ENCODE peak calls at places on chromosomes 7 and 10, in five cellular contexts. One of them, this sample, is unnamed.

GRCh38 chr10:91592282-91593020 is 40.4 kb downstream of the PPP1R3C start:
- DNase-seq in NCI-H2081 treated with DMSO at 0.1 percent for 48 hours: no peak
- DNase-seq in central memory CD4-positive, alpha-beta T cell: no peak
- DNase-seq in upper lobe of right lung: no peak
- DNase-seq in KBM-7: no peak
- DNase-seq in this sample: no peak

GRCh38 chr7:93228302-93228701 is 2.0 kb upstream of the HEPACAM2 start:
- DNase-seq in NCI-H2081 treated with DMSO at 0.1 percent for 48 hours: peak; percentile 87
- DNase-seq in central memory CD4-positive, alpha-beta T cell: peak; percentile 68
- DNase-seq in upper lobe of right lung: no peak
- DNase-seq in KBM-7: peak; percentile 68
- DNase-seq in this sample: no peak

GRCh38 chr7:95687759-95688343 is 84.5 kb upstream of the DYNC1I1 start:
- DNase-seq in NCI-H2081 treated with DMSO at 0.1 percent for 48 hours: no peak
- DNase-seq in central memory CD4-positive, alpha-beta T cell: no peak
- DNase-seq in upper lobe of right lung: no peak
- DNase-seq in KBM-7: peak; percentile 54
- DNase-seq in this sample: no peak

GRCh38 chr7:31122649-31123058 is 70.5 kb downstream of the ADCYAP1R1 start:
- DNase-seq in NCI-H2081 treated with DMSO at 0.1 percent for 48 hours: no peak
- DNase-seq in central memory CD4-positive, alpha-beta T cell: no peak
- DNase-seq in upper lobe of right lung: no peak
- DNase-seq in KBM-7: peak; percentile 81
- DNase-seq in this sample: peak; percentile 67

GRCh38 chr7:76409537-76409936 is at the start of gene SSC4D:
- DNase-seq in NCI-H2081 treated with DMSO at 0.1 percent for 48 hours: no peak
- DNase-seq in central memory CD4-positive, alpha-beta T cell: no peak
- DNase-seq in upper lobe of right lung: no peak
- DNase-seq in KBM-7: no peak
- DNase-seq in this sample: no peak

GRCh38 chr7:29945259-29945809 is 44.3 kb downstream of the SCRN1 start:
- DNase-seq in NCI-H2081 treated with DMSO at 0.1 percent for 48 hours: no peak
- DNase-seq in central memory CD4-positive, alpha-beta T cell: no peak
- DNase-seq in upper lobe of right lung: no peak
- DNase-seq in KBM-7: no peak
- DNase-seq in this sample: no peak

GRCh38 chr7:44132039-44132438 is 8.7 kb upstream of the POLD2 start:
- DNase-seq in NCI-H2081 treated with DMSO at 0.1 percent for 48 hours: no peak
- DNase-seq in central memory CD4-positive, alpha-beta T cell: no peak
- DNase-seq in upper lobe of right lung: no peak
- DNase-seq in KBM-7: no peak
- DNase-seq in this sample: no peak

GRCh38 chr10:71319800-71320392 is 837 bp downstream of the SLC29A3 start:
- DNase-seq in NCI-H2081 treated with DMSO at 0.1 percent for 48 hours: no peak
- DNase-seq in central memory CD4-positive, alpha-beta T cell: no peak
- DNase-seq in upper lobe of right lung: no peak
- DNase-seq in KBM-7: no peak
- DNase-seq in this sample: no peak

GRCh38 chr7:138891446-138891810 is 89.8 kb downstream of the KIAA1549 start:
- DNase-seq in NCI-H2081 treated with DMSO at 0.1 percent for 48 hours: no peak
- DNase-seq in central memory CD4-positive, alpha-beta T cell: no peak
- DNase-seq in upper lobe of right lung: no peak
- DNase-seq in KBM-7: no peak
- DNase-seq in this sample: no peak

GRCh38 chr10:132628966-132629900 is 91.6 kb downstream of the INPP5A start:
- DNase-seq in NCI-H2081 treated with DMSO at 0.1 percent for 48 hours: no peak
- DNase-seq in central memory CD4-positive, alpha-beta T cell: no peak
- DNase-seq in upper lobe of right lung: peak; percentile 46
- DNase-seq in KBM-7: no peak
- DNase-seq in this sample: no peak

GRCh38 chr7:29871787-29872398 is 65.6 kb downstream of the WIPF3 start:
- DNase-seq in NCI-H2081 treated with DMSO at 0.1 percent for 48 hours: no peak
- DNase-seq in central memory CD4-positive, alpha-beta T cell: no peak
- DNase-seq in upper lobe of right lung: no peak
- DNase-seq in KBM-7: no peak
- DNase-seq in this sample: no peak

GRCh38 chr10:58773942-58774341 is 261.3 kb downstream of the BICC1 start:
- DNase-seq in NCI-H2081 treated with DMSO at 0.1 percent for 48 hours: no peak
- DNase-seq in central memory CD4-positive, alpha-beta T cell: no peak
- DNase-seq in upper lobe of right lung: no peak
- DNase-seq in KBM-7: no peak
- DNase-seq in this sample: no peak

GRCh38 chr10:46546591-46547330 is 9.7 kb downstream of the GPRIN2 start:
- DNase-seq in NCI-H2081 treated with DMSO at 0.1 percent for 48 hours: no peak
- DNase-seq in central memory CD4-positive, alpha-beta T cell: no peak
- DNase-seq in upper lobe of right lung: peak; percentile 91
- DNase-seq in KBM-7: no peak
- DNase-seq in this sample: peak; percentile 48

GRCh38 chr10:70430489-70431445 is 10.7 kb downstream of the NODAL start:
- DNase-seq in NCI-H2081 treated with DMSO at 0.1 percent for 48 hours: no peak
- DNase-seq in central memory CD4-positive, alpha-beta T cell: no peak
- DNase-seq in upper lobe of right lung: no peak
- DNase-seq in KBM-7: no peak
- DNase-seq in this sample: peak; percentile 39

GRCh38 chr7:25148772-25149575 is 23.9 kb upstream of the CYCS start:
- DNase-seq in NCI-H2081 treated with DMSO at 0.1 percent for 48 hours: no peak
- DNase-seq in central memory CD4-positive, alpha-beta T cell: no peak
- DNase-seq in upper lobe of right lung: no peak
- DNase-seq in KBM-7: no peak
- DNase-seq in this sample: no peak

GRCh38 chr7:121288894-121289293 is 39.9 kb upstream of the WNT16 start:
- DNase-seq in NCI-H2081 treated with DMSO at 0.1 percent for 48 hours: no peak
- DNase-seq in central memory CD4-positive, alpha-beta T cell: no peak
- DNase-seq in upper lobe of right lung: no peak
- DNase-seq in KBM-7: no peak
- DNase-seq in this sample: no peak

This sample was measured in stomach.